ENCODE peak calls at places on chromosomes 7 and 10, in six cellular contexts. X, C, U, E, R and Y are unnamed samples.

GRCh38 chr7:45691155-45691656 is 117.0 kb downstream of the ADCY1 start:
- DNase-seq in U (no peak), E (no peak), X (no peak), R (no peak), C (no peak), Y (no peak)

GRCh38 chr7:140342732-140343514 is 55.4 kb downstream of the SLC37A3 start:
- DNase-seq in R (peak; percentile 24), X (no peak), E (no peak), U (peak; percentile 67), C (peak; percentile 4), Y (peak; percentile 72)

GRCh38 chr7:157513682-157514081 is 176.9 kb downstream of the DNAJB6 start:
- DNase-seq in E (no peak), R (no peak), U (no peak), X (no peak), C (no peak), Y (no peak)

GRCh38 chr7:11341285-11341944 is 367.7 kb downstream of the PHF14 start:
- DNase-seq in X (peak; percentile 87), C (peak; percentile 46), E (no peak), U (peak; percentile 49), R (no peak), Y (no peak)

GRCh38 chr10:122571892-122572291 is 11.3 kb downstream of the DMBT1 start:
- DNase-seq in X (no peak), U (no peak), R (no peak), E (no peak), C (no peak), Y (no peak)

GRCh38 chr7:18230271-18230670 is 202.6 kb upstream of the PRPS1L1 start:
- DNase-seq in X (no peak), E (no peak), C (no peak), R (no peak), U (no peak), Y (no peak)

GRCh38 chr7:105887569-105888199 is 11.3 kb upstream of the ATXN7L1 start:
- DNase-seq in E (no peak), U (no peak), R (no peak), X (peak; percentile 44), C (no peak), Y (no peak)

GRCh38 chr7:155665957-155666287 is 21.5 kb downstream of the RBM33 start:
- DNase-seq in E (no peak), C (peak; percentile 72), U (no peak), X (no peak), R (no peak), Y (no peak)

GRCh38 chr7:159091480-159092475 is 52.9 kb downstream of the VIPR2 start:
- DNase-seq in U (no peak), E (no peak), C (no peak), R (no peak), X (no peak), Y (no peak)

GRCh38 chr10:21810582-21811244 is 192.8 kb downstream of the DNAJC1 start:
- DNase-seq in C (no peak), R (no peak), X (no peak), E (no peak), U (no peak), Y (no peak)

GRCh38 chr7:158281441-158281840 is 306.2 kb downstream of the PTPRN2 start:
- DNase-seq in X (no peak), E (no peak), C (no peak), R (no peak), U (no peak), Y (no peak)

GRCh38 chr7:65953321-65953720 is 28.7 kb downstream of the GUSB start:
- DNase-seq in R (no peak), E (no peak), C (no peak), U (no peak), X (no peak), Y (no peak)

GRCh38 chr10:78301891-78302738 is 268.5 kb downstream of the RPS24 start:
- DNase-seq in X (peak; percentile 33), R (no peak), C (no peak), U (peak; percentile 51), E (no peak), Y (no peak)

GRCh38 chr7:117127585-117128168 is 174.4 kb downstream of the ST7 start:
- DNase-seq in C (peak; percentile 45), E (peak; percentile 20), X (peak; percentile 83), R (no peak), U (no peak), Y (peak; percentile 74)

GRCh38 chr10:22825841-22826240 is 102.0 kb upstream of the ARMC3 start:
- DNase-seq in R (no peak), C (no peak), E (no peak), X (no peak), U (peak; percentile 64), Y (no peak)

GRCh38 chr7:137120690-137121089 is 222.8 kb downstream of the PTN start:
- DNase-seq in X (no peak), C (no peak), R (no peak), E (no peak), U (no peak), Y (no peak)

GRCh38 chr7:139777304-139777890 is 401 bp downstream of the HIPK2 start:
- DNase-seq in R (no peak), E (no peak), U (no peak), X (no peak), C (no peak), Y (no peak)

GRCh38 chr7:217781-218180 is 25.4 kb downstream of the FAM20C start:
- DNase-seq in C (no peak), X (no peak), R (no peak), E (no peak), U (no peak), Y (no peak)

GRCh38 chr7:105027176-105027853 is 13.3 kb downstream of the KMT2E start:
- DNase-seq in C (no peak), X (no peak), R (no peak), U (no peak), E (no peak), Y (no peak)

GRCh38 chr10:74485283-74485682 is 334.3 kb downstream of the ADK start:
- DNase-seq in U (no peak), E (no peak), C (no peak), X (no peak), R (no peak), Y (no peak)

GRCh38 chr10:95789928-95790327 is 34.0 kb downstream of the ENTPD1 start:
- DNase-seq in X (no peak), U (no peak), R (no peak), C (no peak), E (no peak), Y (peak; percentile 7)

GRCh38 chr10:31700222-31700621 is 228.4 kb downstream of the ARHGAP12 start:
- DNase-seq in E (no peak), C (no peak), X (no peak), U (no peak), R (no peak), Y (no peak)

GRCh38 chr7:75727881-75728592 is 10.7 kb downstream of the HIP1 start:
- DNase-seq in E (no peak), X (peak; percentile 90), C (no peak), R (no peak), U (peak; percentile 30), Y (no peak)

GRCh38 chr7:54811925-54812264 is 52.9 kb upstream of the SEC61G start:
- DNase-seq in R (no peak), X (no peak), C (peak; percentile 65), E (no peak), U (no peak), Y (no peak)

GRCh38 chr7:88243345-88243909 is 23.6 kb upstream of the SRI start:
- DNase-seq in E (no peak), U (peak; percentile 14), R (no peak), X (peak; percentile 41), C (peak; percentile 79), Y (peak; percentile 74)

GRCh38 chr7:85186521-85187241 is at the start of gene SEMA3D:
- DNase-seq in E (no peak), C (peak; percentile 82), U (peak; percentile 92), X (peak; percentile 69), R (peak; percentile 82), Y (peak; percentile 78)

GRCh38 chr7:131190146-131190545 is 137.5 kb upstream of the MKLN1 start:
- DNase-seq in R (no peak), X (no peak), E (no peak), U (peak; percentile 59), C (no peak), Y (no peak)

GRCh38 chr10:123568751-123569150 is 97.4 kb upstream of the GPR26 start:
- DNase-seq in E (no peak), R (no peak), U (no peak), X (no peak), C (no peak), Y (no peak)

GRCh38 chr10:103759100-103759781 is 96.1 kb downstream of the SH3PXD2A start:
- DNase-seq in C (peak; percentile 53), E (no peak), U (no peak), R (peak; percentile 83), X (no peak), Y (peak; percentile 99)

GRCh38 chr7:138975343-138976104 is 5.7 kb downstream of the KIAA1549 start:
- DNase-seq in E (no peak), X (peak; percentile 3), C (no peak), R (no peak), U (no peak), Y (no peak)

GRCh38 chr7:24665564-24666294 is 91.5 kb downstream of the GSDME start:
- DNase-seq in R (peak; percentile 7), C (peak; percentile 41), X (peak; percentile 49), U (peak; percentile 36), E (peak; percentile 17), Y (peak; percentile 92)

GRCh38 chr10:113003032-113003431 is 53.0 kb downstream of the TCF7L2 start:
- DNase-seq in R (no peak), X (no peak), C (no peak), E (no peak), U (no peak), Y (no peak)

GRCh38 chr10:15802375-15802949 is 57.8 kb downstream of the MINDY3 start:
- DNase-seq in E (no peak), R (no peak), X (no peak), C (peak; percentile 56), U (no peak), Y (no peak)

GRCh38 chr7:139118234-139118802 is 8.8 kb upstream of the ZC3HAV1 start:
- DNase-seq in U (no peak), C (peak; percentile 7), E (no peak), X (no peak), R (no peak), Y (no peak)

GRCh38 chr7:28093617-28094232 is 86.9 kb downstream of the JAZF1 start:
- DNase-seq in X (peak; percentile 65), E (peak; percentile 14), C (peak; percentile 64), U (peak; percentile 85), R (peak; percentile 59), Y (peak; percentile 47)